ENCODE peak calls at places on chromosomes 13 and 19, in four cellular contexts. M is H1, S is A549, O is HepG2. X is an unnamed sample.
A peak's percentile ranks its signal among the peaks of the same experiment; 100 is the strongest.

GRCh38 chr13:41007359-41008118 is 11.6 kb downstream of the ELF1 start:
- DNase-seq in M (no peak), S (no peak), O (peak; percentile 48), X (peak; percentile 85)

GRCh38 chr13:35923347-35923746 is 207.8 kb downstream of the DCLK1 start:
- DNase-seq in M (no peak), S (peak; percentile 47), O (no peak), X (no peak)

GRCh38 chr19:17091758-17092333 is 16.3 kb downstream of the MYO9B start:
- DNase-seq in M (no peak), S (no peak), O (no peak), X (peak; percentile 83)

GRCh38 chr19:53463263-53463662 is 4.3 kb upstream of the ZNF813 start:
- DNase-seq in M (peak; percentile 80), S (no peak), O (no peak), X (no peak)

GRCh38 chr19:54882758-54883157 is 8.7 kb downstream of the FCAR start:
- DNase-seq in M (no peak), S (no peak), O (peak; percentile 12), X (peak; percentile 26)

GRCh38 chr19:38949580-38950367 is 19.0 kb downstream of the MRPS12 start:
- DNase-seq in M (peak; percentile 87), S (no peak), O (no peak), X (no peak)

GRCh38 chr13:93660664-93661063 is 434.1 kb downstream of the GPC6 start:
- DNase-seq in M (no peak), S (no peak), O (no peak), X (no peak)

GRCh38 chr19:43674630-43674982 is 4.6 kb upstream of the PLAUR start:
- DNase-seq in M (no peak), S (no peak), O (no peak), X (peak; percentile 65)

GRCh38 chr19:55390461-55390880 is 4.7 kb downstream of the RPL28 start:
- DNase-seq in M (no peak), S (no peak), O (no peak), X (no peak)

GRCh38 chr13:107999751-108000150 is 215.6 kb downstream of the LIG4 start:
- DNase-seq in M (no peak), S (no peak), O (no peak), X (no peak)

GRCh38 chr19:43780706-43781525 is at the start of gene KCNN4:
- DNase-seq in M (no peak), S (peak; percentile 77), O (no peak), X (peak; percentile 77)

GRCh38 chr13:98060282-98060681 is 82.6 kb upstream of the FARP1 start:
- DNase-seq in M (no peak), S (no peak), O (no peak), X (no peak)

GRCh38 chr19:56637976-56638555 is 4.9 kb upstream of the SMIM17 start:
- DNase-seq in M (peak; percentile 65), S (peak; percentile 21), O (peak; percentile 54), X (peak; percentile 85)

GRCh38 chr19:18322318-18322758 is 538 bp downstream of the LSM4 start:
- DNase-seq in M (no peak), S (peak; percentile 66), O (peak; percentile 74), X (peak; percentile 83)

GRCh38 chr19:56404705-56405056 is 549 bp downstream of the ZNF583 start:
- DNase-seq in M (no peak), S (no peak), O (no peak), X (no peak)

GRCh38 chr13:113172419-113172926 is 14.0 kb downstream of the PROZ start:
- DNase-seq in M (no peak), S (no peak), O (no peak), X (no peak)

GRCh38 chr19:7068599-7068998 is 904 bp upstream of the ZNF557 start:
- DNase-seq in M (no peak), S (no peak), O (no peak), X (no peak)

GRCh38 chr19:33384983-33385382 is 11.5 kb downstream of the CEBPG start:
- DNase-seq in M (no peak), S (no peak), O (no peak), X (no peak)

GRCh38 chr13:113053376-113053775 is 52.2 kb upstream of the F7 start:
- DNase-seq in M (no peak), S (no peak), O (no peak), X (no peak)

GRCh38 chr13:89066868-89067466 is 1395.8 kb downstream of the SLITRK5 start:
- DNase-seq in M (no peak), S (peak; percentile 0), O (peak; percentile 44), X (peak; percentile 69)

GRCh38 chr19:18223860-18224524 is 2.2 kb downstream of the PDE4C start:
- DNase-seq in M (no peak), S (no peak), O (peak; percentile 63), X (no peak)

GRCh38 chr13:29515372-29515771 is 80.1 kb downstream of the SLC7A1 start:
- DNase-seq in M (no peak), S (no peak), O (no peak), X (no peak)

GRCh38 chr19:49801966-49802661 is 11.0 kb downstream of the FUZ start:
- DNase-seq in M (no peak), S (no peak), O (no peak), X (no peak)

GRCh38 chr13:111502957-111503356 is 182.5 kb downstream of the TEX29 start:
- DNase-seq in M (no peak), S (no peak), O (no peak), X (no peak)
- H3K4me3 ChIP-seq in M (no peak overlapping the region), S (no peak overlapping the region), O (no peak overlapping the region), X (no peak overlapping the region)

DNA sequence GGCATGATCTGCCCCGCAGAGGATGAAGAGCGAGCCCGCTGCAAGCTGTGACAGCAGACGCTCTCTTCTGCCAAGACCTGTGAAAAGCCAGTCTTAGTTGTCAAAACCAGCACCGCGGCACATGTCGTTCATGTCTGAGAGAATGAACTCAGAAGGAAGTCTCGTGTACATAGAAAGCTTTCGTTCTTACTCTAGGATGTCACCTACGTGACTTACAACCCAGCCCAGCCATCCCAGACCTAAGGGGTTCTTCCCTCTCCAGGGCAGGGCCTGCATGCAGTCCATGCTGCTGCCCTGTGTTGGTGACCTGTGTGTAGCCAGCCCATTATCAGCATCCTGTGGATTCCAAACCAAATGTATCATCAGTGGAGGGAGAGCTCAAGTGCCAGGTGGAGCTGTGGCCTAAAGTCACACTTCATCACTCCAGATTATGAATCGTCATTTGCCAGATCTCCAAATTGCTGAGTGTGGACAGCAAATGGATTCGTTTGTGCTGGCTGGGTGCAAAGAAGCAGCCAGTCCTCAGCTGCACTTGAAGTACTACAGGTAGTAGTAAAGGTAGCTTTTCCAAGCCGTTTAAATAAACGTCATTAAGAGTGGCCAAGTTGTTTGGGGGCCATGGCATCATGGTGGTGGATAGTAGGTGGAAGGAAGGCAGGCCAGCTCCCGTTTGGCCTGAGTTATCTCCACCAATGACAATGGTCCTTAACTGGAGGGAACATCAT is 73.9 kb upstream of the GPR183 start:
- DNase-seq in M (no peak), S (no peak), O (no peak), X (no peak)
- TF ChIP-seq MAX in M (no peak), S (no peak), O (no peak), X (no peak)

DNA sequence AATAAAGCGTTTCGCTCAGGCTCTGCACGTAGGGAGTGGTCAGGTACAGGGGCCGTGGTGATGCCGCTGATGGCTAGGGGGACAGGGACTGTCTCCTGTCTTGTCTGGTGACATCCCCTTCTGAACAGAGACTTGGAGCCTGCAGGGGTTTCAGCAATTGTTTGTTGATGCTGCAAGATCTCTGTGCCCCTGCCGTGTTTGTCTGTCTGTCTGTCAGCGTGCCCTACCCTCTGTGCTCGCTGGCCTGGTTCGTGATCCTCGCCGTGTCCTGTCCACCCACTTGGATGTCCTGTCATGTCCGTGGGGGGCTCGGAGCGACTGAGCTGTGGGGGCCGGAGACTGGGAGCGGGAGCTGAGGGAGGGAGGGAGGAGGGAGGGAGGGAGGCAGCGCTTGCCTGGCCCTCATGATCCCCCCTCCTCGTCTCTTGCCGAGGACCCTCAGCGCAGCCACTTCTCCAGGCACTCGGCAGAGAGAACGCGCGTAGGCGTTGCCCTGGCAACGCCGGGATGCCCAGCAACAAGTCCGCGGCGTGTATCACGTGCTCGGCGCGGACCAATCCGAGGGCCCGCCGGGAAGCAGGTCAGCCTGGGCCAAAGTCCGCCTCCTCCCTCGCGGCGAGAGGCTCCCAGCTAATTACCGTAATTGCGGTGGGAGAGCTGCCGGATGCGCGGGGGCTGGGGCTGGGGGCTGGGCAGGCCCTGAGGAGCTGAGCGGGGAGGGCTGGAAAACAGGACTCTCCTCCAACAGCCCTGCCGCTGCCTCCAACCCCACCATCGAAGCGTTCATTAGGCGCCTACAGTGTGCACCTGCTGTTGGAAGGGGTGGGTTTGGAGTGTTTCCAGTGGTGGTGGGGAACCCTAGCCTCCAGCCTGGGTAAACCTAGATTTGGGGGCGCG is 31.9 kb upstream of the FEM1A start:
- DNase-seq in M (peak; percentile 89), S (peak; percentile 95), O (peak; percentile 89), X (peak; percentile 86)
- H3K4me3 ChIP-seq in M (peak overlapping the region; percentile 32), S (peak overlapping the region; percentile 44), O (peak overlapping the region; percentile 74), X (no peak overlapping the region)

GRCh38 chr13:44451651-44452050 is 78.0 kb downstream of the SERP2 start:
- DNase-seq in M (no peak), S (no peak), O (no peak), X (no peak)

GRCh38 chr13:44452418-44452817 is 78.8 kb downstream of the SERP2 start:
- DNase-seq in M (no peak), S (no peak), O (no peak), X (no peak)

GRCh38 chr13:44449999-44450821 is 76.6 kb downstream of the SERP2 start:
- DNase-seq in M (no peak), S (no peak), O (peak; percentile 42), X (no peak)

GRCh38 chr13:44448875-44449274 is 75.3 kb downstream of the SERP2 start:
- DNase-seq in M (no peak), S (no peak), O (no peak), X (no peak)

GRCh38 chr13:44451109-44451508 is 77.5 kb downstream of the SERP2 start:
- DNase-seq in M (no peak), S (no peak), O (no peak), X (no peak)
- TF ChIP-seq MAX in M (no peak), S (no peak), O (no peak), X (no peak)

GRCh38 chr19:27764186-27764804 is 1448.7 kb downstream of the UQCRFS1 start:
- DNase-seq in M (no peak), S (no peak), O (no peak), X (no peak)

GRCh38 chr19:27759896-27760295 is 1453.1 kb downstream of the UQCRFS1 start:
- DNase-seq in M (no peak), S (no peak), O (no peak), X (no peak)

GRCh38 chr19:27765912-27766725 is 1446.8 kb downstream of the UQCRFS1 start:
- DNase-seq in M (no peak), S (no peak), O (no peak), X (no peak)

GRCh38 chr19:27765397-27765796 is 1447.6 kb downstream of the UQCRFS1 start:
- DNase-seq in M (no peak), S (no peak), O (no peak), X (no peak)

GRCh38 chr19:27762933-27763332 is 1450.0 kb downstream of the UQCRFS1 start:
- DNase-seq in M (no peak), S (no peak), O (no peak), X (no peak)
- H3K4me3 ChIP-seq in M (no peak overlapping the region), S (no peak overlapping the region), O (no peak overlapping the region), X (no peak overlapping the region)

GRCh38 chr19:34475026-34475974 is 6.3 kb upstream of the WTIP start:
- DNase-seq in M (no peak), S (no peak), O (no peak), X (peak; percentile 80)
- TF ChIP-seq MAX in M (no peak), S (no peak), O (no peak), X (no peak)